ENCODE peak calls at places on chromosomes 3 and 15, in four cellular contexts. L, V, H and Z are unnamed samples.

GRCh38 chr3:175535351-175535750 is 676.2 kb downstream of the NAALADL2 start:
- DNase-seq in H (no peak), L (no peak), V (no peak), Z (no peak)

GRCh38 chr15:60757273-60757672 is 278.3 kb upstream of the ICE2 start:
- DNase-seq in H (no peak), V (no peak), L (no peak), Z (no peak)

GRCh38 chr15:43008150-43008549 is 87.6 kb upstream of the TTBK2 start:
- DNase-seq in V (no peak), H (no peak), L (no peak), Z (no peak)

GRCh38 chr15:56929389-56929788 is 10.9 kb downstream of the TCF12 start:
- DNase-seq in H (peak; percentile 39), L (no peak), V (no peak), Z (no peak)

GRCh38 chr3:48402281-48402732 is 27.6 kb downstream of the PLXNB1 start:
- DNase-seq in L (peak; percentile 95), H (peak; percentile 94), V (peak; percentile 68), Z (no peak)

GRCh38 chr3:37147676-37148075 is 26.7 kb downstream of the LRRFIP2 start:
- DNase-seq in H (no peak), V (no peak), L (no peak), Z (no peak)

GRCh38 chr3:195762249-195762585 is 41.4 kb downstream of the MUC20 start:
- DNase-seq in V (no peak), H (no peak), L (no peak), Z (no peak)

GRCh38 chr3:167305340-167305739 is 74.8 kb downstream of the ZBBX start:
- DNase-seq in V (no peak), H (no peak), L (no peak), Z (no peak)

GRCh38 chr3:73213906-73214305 is 152.4 kb downstream of the EBLN2 start:
- DNase-seq in L (no peak), H (peak; percentile 93), V (peak; percentile 28), Z (no peak)

GRCh38 chr15:39593071-39594055 is 12.5 kb downstream of the THBS1 start:
- DNase-seq in H (peak; percentile 81), V (peak; percentile 7), L (no peak), Z (no peak)

GRCh38 chr3:165210727-165211126 is 14.5 kb upstream of the SLITRK3 start:
- DNase-seq in H (no peak), L (no peak), V (no peak), Z (no peak)

GRCh38 chr3:165206454-165207266 is 10.5 kb upstream of the SLITRK3 start:
- DNase-seq in H (peak; percentile 72), L (peak; percentile 84), V (peak; percentile 6), Z (peak; percentile 53)

GRCh38 chr3:165212580-165212979 is 16.4 kb upstream of the SLITRK3 start:
- DNase-seq in V (no peak), L (no peak), H (no peak), Z (no peak)

GRCh38 chr3:165211749-165212148 is 15.6 kb upstream of the SLITRK3 start:
- DNase-seq in H (no peak), L (no peak), V (no peak), Z (no peak)

DNA sequence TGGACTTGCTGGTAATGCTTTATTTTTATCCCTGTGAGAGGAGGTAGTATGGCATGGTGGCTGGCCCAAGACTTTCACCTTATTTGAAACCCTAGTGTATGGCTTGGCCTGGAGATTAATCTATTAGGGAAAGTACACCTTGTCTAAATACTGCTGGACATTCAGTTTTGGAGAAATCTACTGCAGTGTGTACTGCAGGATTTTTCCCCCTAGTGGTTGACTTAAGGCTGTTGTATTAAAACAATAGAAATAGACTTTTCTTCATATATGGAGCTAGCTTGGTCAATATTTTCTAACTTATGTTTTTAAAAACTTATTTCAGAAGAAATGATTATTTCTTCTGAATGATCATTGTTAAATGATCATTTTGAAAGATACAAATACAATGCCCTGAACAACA is 13.9 kb upstream of the SLITRK3 start:
- DNase-seq in H (no peak), V (no peak), L (no peak), Z (no peak)
- TF ChIP-seq CTCF in H (peak; percentile 22), V (no peak), L (no peak), Z (no peak)

GRCh38 chr3:138097192-138097829 is 18.1 kb downstream of the DZIP1L start:
- DNase-seq in H (no peak), L (no peak), V (no peak), Z (no peak)
- TF ChIP-seq CTCF in H (peak; percentile 39), L (no peak), V (peak; percentile 56), Z (no peak)

DNA sequence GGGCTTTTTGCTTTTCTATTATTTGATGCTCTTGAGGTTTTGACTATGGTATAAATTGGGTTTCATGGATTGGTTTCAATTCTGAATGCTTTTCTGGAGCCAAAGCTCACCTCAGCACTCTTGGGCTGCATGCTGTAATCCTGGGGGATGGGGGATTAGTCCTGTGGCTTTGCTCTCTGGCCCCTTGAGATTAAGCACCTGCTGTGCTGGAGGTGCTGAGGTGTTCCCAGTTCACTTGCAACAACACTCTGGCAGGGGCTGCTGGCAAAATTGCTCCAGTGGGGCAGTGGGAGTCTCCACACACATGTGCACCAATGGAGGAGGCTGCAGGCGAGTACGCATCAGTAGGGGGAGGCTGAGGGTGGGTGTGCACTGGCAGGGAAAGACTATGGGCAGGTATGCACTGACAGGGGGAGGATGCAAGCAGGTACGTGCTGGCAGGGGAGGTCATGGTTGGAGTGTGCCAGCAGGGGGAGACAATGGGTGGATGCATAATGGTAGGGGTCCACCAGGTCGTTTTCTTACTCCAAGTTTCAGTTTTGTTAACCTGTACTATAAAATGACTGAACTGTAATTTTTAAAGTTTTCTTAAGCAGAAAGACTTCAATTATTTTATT is 489.2 kb downstream of the FGF12 start:
- DNase-seq in H (no peak), L (no peak), V (no peak), Z (no peak)
- TF ChIP-seq CTCF in H (no peak), L (no peak), V (no peak), Z (no peak)

GRCh38 chr15:70259640-70260066 is 161.9 kb upstream of the TLE3 start:
- DNase-seq in H (no peak), L (peak; percentile 58), V (no peak), Z (no peak)
- TF ChIP-seq CTCF in H (peak; percentile 7), L (no peak), V (no peak), Z (peak; percentile 18)

GRCh38 chr3:58799271-58799670 is 132.7 kb upstream of the FAM3D start:
- DNase-seq in H (no peak), L (no peak), V (no peak), Z (no peak)
- TF ChIP-seq CTCF in H (no peak), L (no peak), V (no peak), Z (no peak)

DNA sequence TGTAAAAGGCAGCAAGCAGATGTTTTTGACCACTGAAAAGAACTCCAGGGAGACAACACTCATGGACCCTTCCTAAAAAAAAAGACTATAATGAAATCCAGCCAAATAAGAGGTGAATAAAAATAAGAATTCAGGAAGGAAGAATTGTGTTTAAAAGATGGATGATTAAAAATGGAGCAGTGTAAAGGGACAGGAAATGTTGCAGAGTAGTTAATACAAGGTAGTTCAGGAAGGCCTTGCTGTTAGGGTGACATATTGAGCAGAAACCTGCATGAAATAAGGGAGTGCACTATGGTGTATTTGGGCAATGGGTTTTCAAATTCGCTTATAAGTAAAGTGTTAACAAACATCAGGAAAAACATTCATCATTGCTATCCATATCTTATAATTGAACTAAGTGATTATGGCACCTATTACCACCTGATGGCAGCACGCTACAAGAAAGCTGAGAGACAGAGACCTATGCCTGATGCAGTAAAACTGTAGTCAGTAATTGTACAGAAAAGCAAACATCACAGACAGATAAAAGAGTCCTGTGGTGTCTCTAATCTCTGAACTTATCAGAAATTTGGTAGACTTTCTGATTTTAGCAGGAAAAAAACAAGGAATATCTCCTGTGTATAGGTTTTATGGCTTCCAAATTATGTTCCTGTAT is 5.8 kb upstream of the DBR1 start:
- DNase-seq in H (peak; percentile 26), L (no peak), V (no peak), Z (peak; percentile 37)
- TF ChIP-seq CTCF in H (peak; percentile 42), L (peak; percentile 39), V (peak; percentile 34), Z (peak; percentile 69)

GRCh38 chr3:16884084-16884747 is 539 bp upstream of the PLCL2 start:
- DNase-seq in V (no peak), L (peak; percentile 86), H (peak; percentile 25), Z (peak; percentile 90)
- TF ChIP-seq CTCF in V (peak; percentile 70), L (peak; percentile 68), H (peak; percentile 44), Z (peak; percentile 83)

DNA sequence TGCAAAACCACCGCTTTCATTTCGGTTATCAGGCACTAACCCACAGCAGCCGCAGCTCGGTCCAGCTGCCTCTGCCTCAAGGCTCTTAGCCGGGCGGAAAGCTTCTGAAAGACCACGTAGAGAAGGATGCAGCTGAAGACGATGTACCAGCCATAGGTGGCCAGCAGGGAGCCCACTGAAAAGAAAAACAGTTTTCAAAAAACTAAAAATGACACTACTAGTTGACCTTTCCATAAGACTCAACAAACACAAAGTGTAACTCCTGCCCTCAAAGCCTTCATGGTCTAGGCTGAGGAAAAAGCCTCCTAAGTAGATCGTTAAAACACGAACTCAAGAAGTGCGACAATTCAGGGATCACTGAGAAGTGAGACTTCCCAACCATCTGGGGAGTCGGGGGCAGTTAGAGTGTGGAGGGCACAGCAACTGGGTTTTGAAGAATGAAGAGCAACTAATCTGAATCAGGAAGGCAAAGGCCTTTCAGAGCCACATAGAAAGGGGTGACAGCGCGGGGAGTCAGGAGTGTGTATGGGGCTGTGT is 716 bp downstream of the SELENOS start:
- DNase-seq in H (peak; percentile 49), L (no peak), V (no peak), Z (peak; percentile 38)
- TF ChIP-seq CTCF in H (peak; percentile 56), L (no peak), V (peak; percentile 53), Z (peak; percentile 9)